ENCODE peak calls at places on chromosomes 3 and 15, in ten cellular contexts. I, W, U, J, Q, S, T, R, V and F are unnamed samples.

GRCh38 chr3:126371096-126371705 is 14.0 kb upstream of the KLF15 start:
- DNase-seq in I (no peak), W (no peak), U (peak; percentile 35), J (no peak), Q (no peak), S (peak; percentile 51), T (no peak), R (no peak), V (peak; percentile 57), F (no peak)

GRCh38 chr3:188780188-188781147 is 391.3 kb upstream of the TPRG1 start:
- DNase-seq in I (no peak), W (peak; percentile 40), U (peak; percentile 52), J (peak; percentile 26), Q (no peak), S (no peak), T (peak; percentile 34), R (no peak), V (no peak), F (no peak)

GRCh38 chr3:16103472-16103871 is 71.0 kb upstream of the GALNT15 start:
- DNase-seq in I (no peak), W (peak; percentile 98), U (no peak), J (no peak), Q (no peak), S (no peak), T (no peak), R (peak; percentile 94), V (no peak), F (no peak)

GRCh38 chr3:126962756-126963155 is 20.2 kb upstream of the PLXNA1 start:
- DNase-seq in I (no peak), W (no peak), U (peak; percentile 35), J (no peak), Q (no peak), S (no peak), T (peak; percentile 20), R (no peak), V (peak; percentile 52), F (no peak)

GRCh38 chr3:42270561-42270960 is 4.6 kb upstream of the CCK start:
- DNase-seq in I (no peak), W (no peak), U (no peak), J (no peak), Q (no peak), S (no peak), T (no peak), R (no peak), V (no peak), F (no peak)

GRCh38 chr3:157125101-157125500 is 34.8 kb downstream of the CCNL1 start:
- DNase-seq in I (no peak), W (peak; percentile 60), U (no peak), J (no peak), Q (no peak), S (no peak), T (no peak), R (no peak), V (no peak), F (no peak)

GRCh38 chr15:27671794-27672438 is 427.2 kb downstream of the OCA2 start:
- DNase-seq in I (no peak), W (no peak), U (no peak), J (no peak), Q (no peak), S (no peak), T (no peak), R (no peak), V (no peak), F (no peak)

GRCh38 chr3:175274056-175274455 is 414.9 kb downstream of the NAALADL2 start:
- DNase-seq in I (no peak), W (no peak), U (no peak), J (no peak), Q (no peak), S (no peak), T (no peak), R (no peak), V (no peak), F (no peak)

GRCh38 chr3:49719214-49719884 is at the start of gene AMIGO3:
- DNase-seq in I (peak; percentile 98), W (peak; percentile 90), U (peak; percentile 97), J (peak; percentile 97), Q (peak; percentile 22), S (peak; percentile 98), T (peak; percentile 97), R (peak; percentile 86), V (peak; percentile 98), F (peak; percentile 91)
- H3K4me3 ChIP-seq in I (peak within 1 kb of the TSS; percentile 53), W (peak within 1 kb of the TSS; percentile 45), U (peak within 1 kb of the TSS; percentile 63), J (no peak within 1 kb of the TSS), Q (peak within 1 kb of the TSS; percentile 24), S (peak within 1 kb of the TSS; percentile 65), T (peak within 1 kb of the TSS; percentile 68), R (peak within 1 kb of the TSS; percentile 69), V (peak within 1 kb of the TSS; percentile 62), F (peak within 1 kb of the TSS; percentile 94)

GRCh38 chr15:90609254-90610185 is 79.8 kb downstream of the CRTC3 start:
- DNase-seq in I (no peak), W (no peak), U (no peak), J (no peak), Q (no peak), S (no peak), T (no peak), R (peak; percentile 51), V (no peak), F (no peak)

GRCh38 chr15:90610220-90610619 is 80.5 kb downstream of the CRTC3 start:
- DNase-seq in I (no peak), W (peak; percentile 9), U (no peak), J (no peak), Q (no peak), S (no peak), T (no peak), R (peak; percentile 89), V (no peak), F (no peak)

GRCh38 chr15:90603893-90604292 is 74.2 kb downstream of the CRTC3 start:
- DNase-seq in I (peak; percentile 33), W (no peak), U (no peak), J (peak; percentile 42), Q (no peak), S (peak; percentile 72), T (no peak), R (no peak), V (no peak), F (peak; percentile 12)

GRCh38 chr15:90607361-90607760 is 77.6 kb downstream of the CRTC3 start:
- DNase-seq in I (no peak), W (no peak), U (no peak), J (no peak), Q (no peak), S (no peak), T (no peak), R (no peak), V (no peak), F (no peak)

DNA sequence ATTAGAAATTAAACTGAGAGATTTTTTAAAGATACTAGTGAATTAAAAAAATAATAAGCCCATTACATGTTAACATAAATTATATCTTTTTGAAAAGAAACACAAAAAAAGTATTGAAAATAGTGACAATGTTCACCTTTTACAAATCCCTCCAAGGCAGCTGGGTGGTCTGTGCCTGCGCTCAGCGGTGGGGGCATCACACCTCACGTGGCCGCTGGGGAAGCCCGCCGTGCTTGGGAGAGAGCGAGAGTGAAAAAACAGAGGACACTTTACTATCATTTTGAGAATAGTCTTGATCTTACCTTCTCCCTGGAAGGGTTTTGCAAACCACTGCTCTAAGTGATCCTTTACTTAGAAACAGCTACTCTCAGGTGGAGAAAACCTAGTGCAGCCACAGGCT is 76.9 kb downstream of the CRTC3 start:
- DNase-seq in I (no peak), W (no peak), U (no peak), J (no peak), Q (no peak), S (no peak), T (no peak), R (no peak), V (no peak), F (no peak)
- H3K36me3 ChIP-seq in I (no peaks in the 10 kb centered on the region), W (peaks cover 5% of the 10 kb centered on the region), U (peaks cover 72% of the 10 kb centered on the region), J (no peaks in the 10 kb centered on the region), Q (peaks cover 2% of the 10 kb centered on the region), S (peaks cover 30% of the 10 kb centered on the region), T (no peaks in the 10 kb centered on the region), R (peaks cover 33% of the 10 kb centered on the region), V (peaks cover 13% of the 10 kb centered on the region), F (peaks cover 14% of the 10 kb centered on the region)

GRCh38 chr15:89784686-89784960 is 8.5 kb downstream of the MESP2 start:
- DNase-seq in I (no peak), W (no peak), U (no peak), J (no peak), Q (no peak), S (no peak), T (no peak), R (no peak), V (peak; percentile 56), F (no peak)

GRCh38 chr15:89783861-89784685 is 7.9 kb downstream of the MESP2 start:
- DNase-seq in I (no peak), W (no peak), U (no peak), J (no peak), Q (no peak), S (no peak), T (no peak), R (no peak), V (peak; percentile 59), F (no peak)

GRCh38 chr15:89785771-89786135 is 9.6 kb downstream of the MESP2 start:
- DNase-seq in I (no peak), W (peak; percentile 51), U (no peak), J (no peak), Q (no peak), S (no peak), T (no peak), R (peak; percentile 61), V (no peak), F (no peak)

GRCh38 chr15:89783111-89783860 is 7.2 kb downstream of the MESP2 start:
- DNase-seq in I (no peak), W (peak; percentile 70), U (no peak), J (no peak), Q (no peak), S (no peak), T (no peak), R (peak; percentile 29), V (peak; percentile 72), F (no peak)

DNA sequence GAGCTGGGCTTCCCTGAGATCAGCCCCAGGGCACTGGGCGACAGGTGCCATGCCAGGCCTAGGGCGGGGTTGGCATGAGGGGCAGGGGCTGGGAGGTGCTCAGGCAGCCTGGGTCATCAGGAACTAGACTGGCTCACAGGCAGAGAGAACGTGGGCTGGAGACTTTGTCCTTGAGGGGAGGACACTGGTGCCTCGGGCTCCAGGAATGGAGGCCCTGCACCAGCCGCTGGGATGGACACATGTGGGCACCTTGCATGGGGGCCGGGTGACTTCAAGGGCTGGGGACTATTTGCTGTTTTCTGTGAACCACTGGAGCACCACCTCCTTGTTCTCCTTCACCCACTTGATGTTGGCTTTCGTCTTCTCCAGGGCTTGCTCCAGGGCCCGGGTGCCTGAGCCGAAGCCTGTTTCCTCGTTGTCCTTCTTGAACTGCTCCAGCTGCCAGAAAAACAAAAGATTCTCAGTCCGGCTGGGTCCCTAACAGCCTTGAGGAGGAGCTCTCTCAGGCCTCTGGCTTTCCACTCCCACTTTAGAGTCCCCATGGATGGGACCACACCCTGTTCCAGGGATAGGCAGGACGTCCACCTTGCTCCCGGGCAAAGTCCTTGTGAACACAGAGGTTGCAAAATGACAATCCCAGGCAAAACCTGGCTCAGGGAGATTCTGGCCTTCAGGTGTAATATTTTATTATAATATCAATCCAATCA is 9.1 kb downstream of the MESP2 start:
- DNase-seq in I (no peak), W (no peak), U (peak; percentile 42), J (no peak), Q (no peak), S (no peak), T (no peak), R (no peak), V (peak; percentile 54), F (no peak)
- H3K4me1 ChIP-seq in I (peaks cover 47% of the 10 kb centered on the region), W (peaks cover 3% of the 10 kb centered on the region), U (no peaks in the 10 kb centered on the region), J (peaks cover 14% of the 10 kb centered on the region), Q (peaks cover 21% of the 10 kb centered on the region), S (no peaks in the 10 kb centered on the region), T (no peaks in the 10 kb centered on the region), R (peaks cover 10% of the 10 kb centered on the region), V (no peaks in the 10 kb centered on the region), F (no peaks in the 10 kb centered on the region)

DNA sequence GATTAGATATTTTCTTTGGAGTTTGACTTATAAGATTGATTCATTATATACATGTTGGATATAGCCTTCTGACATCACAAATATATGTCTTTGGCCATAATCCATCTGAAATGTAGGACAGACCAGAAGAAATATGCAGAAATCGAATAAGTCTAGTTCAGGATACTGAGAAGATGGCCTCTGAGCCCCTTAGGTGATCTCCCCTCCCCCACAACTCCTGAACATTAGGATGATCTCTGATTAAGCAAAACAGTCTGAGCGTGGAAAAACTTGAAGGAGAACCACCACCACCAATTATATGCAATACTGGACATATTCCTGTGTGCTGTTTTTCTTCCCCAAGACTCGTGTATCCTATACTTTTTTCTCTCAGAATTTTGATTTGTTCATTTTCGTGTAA is 3.2 kb downstream of the SETD5 start:
- DNase-seq in I (no peak), W (no peak), U (no peak), J (no peak), Q (no peak), S (no peak), T (no peak), R (no peak), V (no peak), F (no peak)
- H3K4me3 ChIP-seq in I (no peak overlapping the region), W (peak overlapping the region; percentile 11), U (peak overlapping the region; percentile 96), J (no peak overlapping the region), Q (peak overlapping the region; percentile 47), S (no peak overlapping the region), T (peak overlapping the region; percentile 88), R (no peak overlapping the region), V (no peak overlapping the region), F (no peak overlapping the region)